ENCODE peak calls at places on chromosomes 6 and 20, in ten cellular contexts. R is AG10803; N is breast epithelium; G is GM13977; I is RWPE1; U is AG04450; T is CD4-positive, alpha-beta T cell; J is astrocyte of the cerebellum; F is Calu3; M is nephron progenitor cell. H is an unnamed sample.

GRCh38 chr20:10622657-10623418 is 51.0 kb downstream of the JAG1 start:
- DNase-seq in R (peak), N (no peak), G (no peak), I (no peak), U (no peak), T (no peak), J (peak), F (no peak), M (no peak), H (no peak)

GRCh38 chr6:17866876-17867444 is 120.5 kb downstream of the KIF13A start:
- DNase-seq in R (no peak), N (no peak), G (no peak), I (no peak), U (no peak), T (no peak), J (no peak), F (no peak), M (no peak), H (no peak)

GRCh38 chr6:10894958-10895357 is 8.1 kb downstream of the SYCP2L start:
- DNase-seq in R (no peak), N (no peak), G (no peak), I (no peak), U (no peak), T (no peak), J (no peak), F (no peak), M (no peak), H (no peak)

GRCh38 chr20:21521596-21522478 is 8.0 kb upstream of the NKX2-2 start:
- DNase-seq in R (no peak), N (peak), G (peak), I (no peak), U (no peak), T (no peak), J (no peak), F (no peak), M (peak), H (no peak)

GRCh38 chr6:116446399-116446798 is 14.8 kb upstream of the CALHM6 start:
- DNase-seq in R (peak), N (no peak), G (no peak), I (no peak), U (no peak), T (no peak), J (no peak), F (no peak), M (no peak), H (no peak)

GRCh38 chr6:8483650-8484049 is 48.3 kb upstream of the SLC35B3 start:
- DNase-seq in R (no peak), N (no peak), G (no peak), I (no peak), U (no peak), T (no peak), J (no peak), F (no peak), M (no peak), H (no peak)

GRCh38 chr6:31397901-31398300 is 5.5 kb upstream of the MICA start:
- DNase-seq in R (no peak), N (no peak), G (no peak), I (no peak), U (no peak), T (no peak), J (no peak), F (no peak), M (no peak), H (no peak)

GRCh38 chr6:142942805-142943227 is 2.2 kb downstream of the HIVEP2 start:
- DNase-seq in R (peak), N (no peak), G (peak), I (peak), U (no peak), T (no peak), J (no peak), F (no peak), M (no peak), H (no peak)

GRCh38 chr20:49510562-49511117 is 28.2 kb upstream of the KCNB1 start:
- DNase-seq in R (peak), N (peak), G (no peak), I (no peak), U (peak), T (no peak), J (peak), F (no peak), M (no peak), H (no peak)

GRCh38 chr6:65955034-65955433 is 248.0 kb upstream of the EYS start:
- DNase-seq in R (no peak), N (no peak), G (no peak), I (no peak), U (no peak), T (no peak), J (no peak), F (no peak), M (no peak), H (no peak)

GRCh38 chr6:90537723-90538407 is 49.0 kb downstream of the MAP3K7 start:
- DNase-seq in R (peak), N (no peak), G (no peak), I (no peak), U (no peak), T (no peak), J (no peak), F (no peak), M (no peak), H (no peak)

GRCh38 chr20:63831696-63832686 is 927 bp upstream of the ZBTB46 start:
- DNase-seq in R (no peak), N (no peak), G (peak), I (no peak), U (no peak), T (no peak), J (no peak), F (peak), M (peak), H (no peak)

GRCh38 chr6:90008908-90009501 is 114.7 kb downstream of the GJA10 start:
- DNase-seq in R (peak), N (no peak), G (no peak), I (no peak), U (no peak), T (no peak), J (no peak), F (no peak), M (no peak), H (no peak)

GRCh38 chr6:107956586-107957164 is 1.3 kb downstream of the SEC63 start:
- DNase-seq in R (peak), N (no peak), G (peak), I (peak), U (peak), T (no peak), J (no peak), F (no peak), M (no peak), H (peak)

GRCh38 chr6:33297956-33298772 is 578 bp downstream of the RGL2 start:
- DNase-seq in R (peak), N (peak), G (peak), I (peak), U (no peak), T (peak), J (no peak), F (peak), M (peak), H (no peak)

GRCh38 chr20:21353236-21353635 is 44.1 kb downstream of the NKX2-4 start:
- DNase-seq in R (peak), N (no peak), G (no peak), I (peak), U (no peak), T (no peak), J (no peak), F (no peak), M (no peak), H (no peak)

GRCh38 chr6:34066284-34066571 is 79.7 kb downstream of the GRM4 start:
- DNase-seq in R (no peak), N (no peak), G (no peak), I (no peak), U (no peak), T (no peak), J (no peak), F (no peak), M (no peak), H (no peak)

GRCh38 chr6:168126566-168127383 is 47.8 kb upstream of the FRMD1 start:
- DNase-seq in R (no peak), N (peak), G (peak), I (no peak), U (no peak), T (no peak), J (no peak), F (no peak), M (no peak), H (no peak)

GRCh38 chr6:151493495-151494234 is at the start of gene CCDC170:
- DNase-seq in R (no peak), N (no peak), G (peak), I (no peak), U (no peak), T (no peak), J (no peak), F (peak), M (peak), H (no peak)

GRCh38 chr6:33192671-33193602 is 670 bp upstream of the COL11A2 start:
- DNase-seq in R (no peak), N (no peak), G (peak), I (no peak), U (no peak), T (no peak), J (no peak), F (peak), M (peak), H (no peak)

GRCh38 chr6:141677598-141678211 is 455.0 kb upstream of the GJE1 start:
- DNase-seq in R (peak), N (no peak), G (no peak), I (peak), U (no peak), T (no peak), J (no peak), F (peak), M (no peak), H (peak)

GRCh38 chr20:57612916-57613315 is 7.3 kb downstream of the ZBP1 start:
- DNase-seq in R (no peak), N (no peak), G (no peak), I (no peak), U (no peak), T (no peak), J (no peak), F (no peak), M (no peak), H (no peak)

GRCh38 chr6:147507162-147508072 is 1.1 kb upstream of the SAMD5 start:
- DNase-seq in R (no peak), N (no peak), G (peak), I (peak), U (no peak), T (no peak), J (no peak), F (peak), M (peak), H (no peak)

GRCh38 chr6:4446982-4447381 is 311.6 kb upstream of the ECI2 start:
- DNase-seq in R (peak), N (no peak), G (no peak), I (no peak), U (peak), T (no peak), J (no peak), F (no peak), M (no peak), H (no peak)

GRCh38 chr6:87504440-87504839 is 31.7 kb downstream of the SLC35A1 start:
- DNase-seq in R (peak), N (no peak), G (no peak), I (no peak), U (no peak), T (no peak), J (no peak), F (no peak), M (no peak), H (no peak)

GRCh38 chr6:30061766-30062458 is 847 bp downstream of the POLR1H start:
- DNase-seq in R (peak), N (peak), G (no peak), I (no peak), U (no peak), T (no peak), J (no peak), F (peak), M (peak), H (no peak)

GRCh38 chr6:107440935-107441334 is 18.4 kb downstream of the PDSS2 start:
- DNase-seq in R (no peak), N (no peak), G (no peak), I (no peak), U (no peak), T (no peak), J (no peak), F (no peak), M (no peak), H (no peak)

GRCh38 chr6:38131527-38131965 is 312.0 kb downstream of the ZFAND3 start:
- DNase-seq in R (peak), N (no peak), G (no peak), I (peak), U (peak), T (no peak), J (peak), F (no peak), M (no peak), H (peak)

GRCh38 chr6:35757461-35758123 is 18.8 kb upstream of the CLPSL2 start:
- DNase-seq in R (peak), N (no peak), G (no peak), I (no peak), U (no peak), T (no peak), J (peak), F (peak), M (peak), H (no peak)

GRCh38 chr6:90714319-90714718 is 127.4 kb upstream of the MAP3K7 start:
- DNase-seq in R (no peak), N (no peak), G (no peak), I (no peak), U (no peak), T (no peak), J (no peak), F (no peak), M (no peak), H (no peak)

GRCh38 chr20:49562341-49563014 is 5.5 kb downstream of the PTGIS start:
- DNase-seq in R (peak), N (peak), G (no peak), I (peak), U (peak), T (no peak), J (peak), F (peak), M (no peak), H (no peak)

GRCh38 chr6:44253307-44254101 is 3.8 kb downstream of the SLC35B2 start:
- DNase-seq in R (no peak), N (no peak), G (no peak), I (no peak), U (no peak), T (peak), J (no peak), F (peak), M (peak), H (no peak)
- TF ChIP-seq CTCF in R (peak), N (no peak), G (peak), I (peak), U (peak), T (peak), J (peak), F (peak), M (peak), H (peak)

GRCh38 chr6:50843842-50844241 is 25.2 kb downstream of the TFAP2B start:
- DNase-seq in R (no peak), N (peak), G (peak), I (peak), U (no peak), T (no peak), J (no peak), F (no peak), M (no peak), H (no peak)
- TF ChIP-seq CTCF in R (no peak), N (no peak), G (no peak), I (no peak), U (no peak), T (no peak), J (no peak), F (no peak), M (no peak), H (no peak)

GRCh38 chr6:112367655-112368054 is 20.5 kb downstream of the RFPL4B start:
- DNase-seq in R (no peak), N (no peak), G (no peak), I (no peak), U (no peak), T (no peak), J (no peak), F (no peak), M (no peak), H (no peak)

GRCh38 chr6:112366695-112367546 is 19.8 kb downstream of the RFPL4B start:
- DNase-seq in R (no peak), N (no peak), G (no peak), I (no peak), U (no peak), T (no peak), J (no peak), F (no peak), M (no peak), H (no peak)

GRCh38 chr6:112370946-112371345 is 23.8 kb downstream of the RFPL4B start:
- DNase-seq in R (peak), N (no peak), G (no peak), I (no peak), U (no peak), T (no peak), J (no peak), F (no peak), M (no peak), H (no peak)

GRCh38 chr6:112372213-112372806 is 25.2 kb downstream of the RFPL4B start:
- DNase-seq in R (peak), N (no peak), G (no peak), I (peak), U (peak), T (no peak), J (peak), F (no peak), M (no peak), H (no peak)
- TF ChIP-seq CTCF in R (peak), N (peak), G (peak), I (peak), U (peak), T (no peak), J (peak), F (no peak), M (peak), H (peak)

GRCh38 chr6:81105998-81106397 is 646.5 kb downstream of the TENT5A start:
- DNase-seq in R (peak), N (no peak), G (no peak), I (no peak), U (no peak), T (no peak), J (no peak), F (no peak), M (no peak), H (no peak)
- TF ChIP-seq CTCF in R (peak), N (no peak), G (no peak), I (no peak), U (no peak), T (no peak), J (no peak), F (no peak), M (no peak), H (no peak)

DNA sequence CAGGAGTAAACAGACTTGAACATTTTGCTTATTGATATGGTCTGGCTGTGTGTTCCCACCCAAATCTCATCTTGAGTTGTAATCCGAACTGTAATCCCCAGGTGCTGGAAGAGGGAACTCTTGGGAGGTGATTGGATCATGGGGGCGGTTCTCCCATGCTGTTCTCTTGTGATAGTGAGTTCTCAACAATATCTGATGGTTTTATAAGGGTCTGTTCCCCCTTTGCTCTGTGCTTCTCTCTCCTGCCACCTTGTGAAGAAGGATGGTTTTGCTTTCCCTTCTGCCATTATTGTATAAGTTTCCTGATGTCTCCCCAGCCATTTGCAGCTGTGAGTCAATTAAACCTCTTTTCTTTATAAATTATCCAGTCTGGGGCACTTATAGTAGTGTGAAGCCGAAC is 40.0 kb downstream of the MYLIP start:
- DNase-seq in R (peak), N (no peak), G (no peak), I (no peak), U (no peak), T (no peak), J (peak), F (no peak), M (no peak), H (no peak)
- TF ChIP-seq CTCF in R (peak), N (no peak), G (peak), I (peak), U (peak), T (no peak), J (peak), F (no peak), M (peak), H (peak)

GRCh38 chr20:22801528-22801927 is 217.2 kb upstream of the FOXA2 start:
- DNase-seq in R (peak), N (no peak), G (no peak), I (no peak), U (no peak), T (no peak), J (peak), F (no peak), M (no peak), H (no peak)

GRCh38 chr20:22800161-22800560 is 215.8 kb upstream of the FOXA2 start:
- DNase-seq in R (no peak), N (no peak), G (no peak), I (no peak), U (no peak), T (no peak), J (no peak), F (no peak), M (no peak), H (no peak)

GRCh38 chr20:22802296-22802695 is 217.9 kb upstream of the FOXA2 start:
- DNase-seq in R (no peak), N (no peak), G (no peak), I (peak), U (no peak), T (no peak), J (no peak), F (no peak), M (no peak), H (no peak)

GRCh38 chr20:22797103-22797502 is 212.7 kb upstream of the FOXA2 start:
- DNase-seq in R (no peak), N (no peak), G (no peak), I (no peak), U (no peak), T (no peak), J (no peak), F (no peak), M (no peak), H (no peak)

GRCh38 chr20:22799687-22800086 is 215.3 kb upstream of the FOXA2 start:
- DNase-seq in R (no peak), N (no peak), G (no peak), I (no peak), U (no peak), T (no peak), J (no peak), F (no peak), M (no peak), H (no peak)
- TF ChIP-seq CTCF in R (no peak), N (no peak), G (no peak), I (no peak), U (no peak), T (no peak), J (no peak), F (no peak), M (no peak), H (no peak)

GRCh38 chr6:39876111-39876510 is 58.2 kb downstream of the MOCS1 start:
- DNase-seq in R (no peak), N (no peak), G (no peak), I (no peak), U (no peak), T (no peak), J (no peak), F (no peak), M (no peak), H (no peak)

GRCh38 chr6:39865011-39865888 is 69.0 kb downstream of the MOCS1 start:
- DNase-seq in R (peak), N (peak), G (peak), I (peak), U (no peak), T (peak), J (no peak), F (peak), M (peak), H (no peak)

GRCh38 chr6:39873439-39873838 is 60.8 kb downstream of the MOCS1 start:
- DNase-seq in R (no peak), N (no peak), G (no peak), I (no peak), U (no peak), T (no peak), J (no peak), F (no peak), M (no peak), H (no peak)

GRCh38 chr6:39867592-39867991 is 66.7 kb downstream of the MOCS1 start:
- DNase-seq in R (no peak), N (no peak), G (no peak), I (no peak), U (no peak), T (no peak), J (no peak), F (peak), M (no peak), H (no peak)

GRCh38 chr6:39870950-39871349 is 63.3 kb downstream of the MOCS1 start:
- DNase-seq in R (no peak), N (no peak), G (no peak), I (no peak), U (no peak), T (no peak), J (no peak), F (no peak), M (no peak), H (no peak)
- TF ChIP-seq CTCF in R (no peak), N (no peak), G (peak), I (no peak), U (no peak), T (no peak), J (no peak), F (no peak), M (no peak), H (peak)

DNA sequence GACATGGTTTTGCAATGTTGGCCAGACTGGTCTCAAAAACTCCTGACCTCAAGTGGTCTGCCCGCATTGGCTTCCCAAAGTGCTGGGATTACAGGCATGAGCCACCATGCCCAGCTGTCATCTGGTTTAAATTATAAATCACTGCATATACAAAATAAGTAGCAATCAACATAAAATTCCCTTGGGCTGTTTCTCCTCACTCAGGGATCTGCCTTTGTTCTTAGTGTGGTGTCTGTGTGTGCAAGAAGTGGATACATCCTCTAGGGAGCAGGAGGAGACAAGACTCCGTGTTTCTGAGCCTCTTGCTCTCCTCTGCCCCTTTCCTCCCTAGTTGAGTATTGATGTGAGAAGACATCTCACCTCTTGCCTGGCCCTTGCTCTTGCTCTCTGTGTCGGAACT is 65.2 kb upstream of the ADGRF4 start:
- DNase-seq in R (peak), N (no peak), G (no peak), I (peak), U (no peak), T (no peak), J (no peak), F (no peak), M (no peak), H (no peak)
- TF ChIP-seq CTCF in R (no peak), N (no peak), G (peak), I (no peak), U (no peak), T (no peak), J (peak), F (no peak), M (no peak), H (peak)

DNA sequence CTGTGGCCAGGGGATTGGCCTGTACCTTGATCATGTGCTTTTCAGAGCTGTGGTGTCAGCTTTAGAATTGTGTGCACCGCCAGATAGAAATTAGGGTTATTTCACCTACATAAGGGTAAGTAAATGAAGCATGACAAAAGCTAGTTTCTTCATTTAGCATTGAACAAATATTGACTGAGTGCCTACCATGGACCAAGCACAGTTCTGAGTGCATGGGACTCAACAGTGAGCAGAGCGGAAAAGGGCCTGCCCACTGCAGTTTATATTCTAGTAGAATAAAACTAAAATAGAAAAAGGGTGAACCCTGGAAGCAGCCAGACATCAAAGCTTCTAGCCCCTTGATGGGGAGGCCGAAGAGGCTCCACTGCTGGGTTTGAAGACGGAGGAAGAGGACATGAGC is 25.6 kb downstream of the ECT2L start:
- DNase-seq in R (no peak), N (no peak), G (no peak), I (no peak), U (no peak), T (no peak), J (no peak), F (no peak), M (no peak), H (no peak)
- TF ChIP-seq CTCF in R (no peak), N (no peak), G (no peak), I (no peak), U (no peak), T (no peak), J (no peak), F (no peak), M (no peak), H (no peak)

H was measured in epithelial cell of proximal tubule.